ENCODE peak calls at places on chromosomes 7 and 10, in four cellular contexts. One of them, this sample, is unnamed. For H3K9me3 and H3K4me1, the result is how much of the 10 kb centered on the place peaks cover.

GRCh38 chr10:74988055-74988773 is 123.2 kb upstream of the SAMD8 start:
- DNase-seq in psoas muscle: no peak
- DNase-seq in adipocyte: peak
- DNase-seq in body of pancreas: no peak
- DNase-seq in this sample: no peak

GRCh38 chr7:50308301-50309129 is 4.0 kb downstream of the IKZF1 start:
- DNase-seq in psoas muscle: no peak
- DNase-seq in adipocyte: no peak
- DNase-seq in body of pancreas: no peak
- DNase-seq in this sample: no peak

GRCh38 chr7:151984612-151985011 is 28.4 kb downstream of the GALNTL5 start:
- DNase-seq in psoas muscle: no peak
- DNase-seq in body of pancreas: no peak
- DNase-seq in adipocyte: no peak
- DNase-seq in this sample: no peak

GRCh38 chr7:112180223-112180622 is 26.0 kb downstream of the DOCK4 start:
- DNase-seq in body of pancreas: no peak
- DNase-seq in psoas muscle: no peak
- DNase-seq in adipocyte: no peak
- DNase-seq in this sample: no peak

GRCh38 chr10:130804281-130804680 is 507.2 kb downstream of the TCERG1L start:
- DNase-seq in body of pancreas: no peak
- DNase-seq in psoas muscle: no peak
- DNase-seq in adipocyte: no peak
- DNase-seq in this sample: no peak

GRCh38 chr7:75968561-75969001 is 25.8 kb downstream of the TMEM120A start:
- DNase-seq in psoas muscle: peak
- DNase-seq in body of pancreas: no peak
- DNase-seq in adipocyte: no peak
- DNase-seq in this sample: peak

GRCh38 chr10:48903151-48903550 is 36.5 kb downstream of the LRRC18 start:
- DNase-seq in psoas muscle: no peak
- DNase-seq in body of pancreas: no peak
- DNase-seq in adipocyte: no peak
- DNase-seq in this sample: no peak

GRCh38 chr10:110725809-110726641 is 81.9 kb downstream of the RBM20 start:
- DNase-seq in psoas muscle: peak
- DNase-seq in body of pancreas: no peak
- DNase-seq in adipocyte: peak
- DNase-seq in this sample: no peak

GRCh38 chr10:8331387-8331786 is 276.9 kb downstream of the GATA3 start:
- DNase-seq in psoas muscle: no peak
- DNase-seq in adipocyte: no peak
- DNase-seq in body of pancreas: no peak
- DNase-seq in this sample: no peak

GRCh38 chr7:129657363-129657762 is 45.8 kb downstream of the NRF1 start:
- DNase-seq in psoas muscle: no peak
- DNase-seq in body of pancreas: no peak
- DNase-seq in adipocyte: no peak
- DNase-seq in this sample: no peak

GRCh38 chr10:72802291-72803118 is 91.0 kb upstream of the OIT3 start:
- DNase-seq in body of pancreas: no peak
- DNase-seq in adipocyte: peak
- DNase-seq in psoas muscle: no peak
- DNase-seq in this sample: no peak

GRCh38 chr10:130215076-130215917 is 79.1 kb downstream of the GLRX3 start:
- DNase-seq in psoas muscle: no peak
- DNase-seq in body of pancreas: no peak
- DNase-seq in adipocyte: no peak
- DNase-seq in this sample: no peak

GRCh38 chr7:67696878-67697277 is 700.2 kb downstream of the TYW1 start:
- DNase-seq in body of pancreas: no peak
- DNase-seq in psoas muscle: no peak
- DNase-seq in adipocyte: no peak
- DNase-seq in this sample: no peak

GRCh38 chr10:59284111-59284975 is 78.0 kb downstream of the FAM13C start:
- DNase-seq in psoas muscle: no peak
- DNase-seq in adipocyte: no peak
- DNase-seq in body of pancreas: no peak
- DNase-seq in this sample: no peak

GRCh38 chr7:141754939-141755338 is 9.0 kb upstream of the TAS2R3 start:
- DNase-seq in psoas muscle: no peak
- DNase-seq in body of pancreas: no peak
- DNase-seq in adipocyte: peak
- DNase-seq in this sample: no peak

GRCh38 chr10:93548376-93549071 is 17.9 kb upstream of the FFAR4 start:
- DNase-seq in adipocyte: peak
- DNase-seq in body of pancreas: no peak
- DNase-seq in psoas muscle: no peak
- DNase-seq in this sample: no peak

GRCh38 chr10:47196691-47197090 is 103.3 kb upstream of the GDF10 start:
- DNase-seq in psoas muscle: no peak
- DNase-seq in body of pancreas: no peak
- DNase-seq in adipocyte: no peak
- DNase-seq in this sample: no peak

GRCh38 chr10:5668429-5668828 is 2.0 kb upstream of the ASB13 start:
- DNase-seq in body of pancreas: no peak
- DNase-seq in psoas muscle: no peak
- DNase-seq in adipocyte: no peak
- DNase-seq in this sample: peak

GRCh38 chr10:72016608-72017310 is 52.6 kb downstream of the CHST3 start:
- DNase-seq in psoas muscle: peak
- DNase-seq in body of pancreas: no peak
- DNase-seq in adipocyte: no peak
- DNase-seq in this sample: no peak

GRCh38 chr10:113225364-113225763 is 275.3 kb downstream of the TCF7L2 start:
- DNase-seq in psoas muscle: no peak
- DNase-seq in body of pancreas: no peak
- DNase-seq in adipocyte: no peak
- DNase-seq in this sample: no peak

GRCh38 chr10:75853085-75853484 is 421.7 kb downstream of the LRMDA start:
- DNase-seq in body of pancreas: no peak
- DNase-seq in psoas muscle: no peak
- DNase-seq in adipocyte: peak
- DNase-seq in this sample: no peak

DNA sequence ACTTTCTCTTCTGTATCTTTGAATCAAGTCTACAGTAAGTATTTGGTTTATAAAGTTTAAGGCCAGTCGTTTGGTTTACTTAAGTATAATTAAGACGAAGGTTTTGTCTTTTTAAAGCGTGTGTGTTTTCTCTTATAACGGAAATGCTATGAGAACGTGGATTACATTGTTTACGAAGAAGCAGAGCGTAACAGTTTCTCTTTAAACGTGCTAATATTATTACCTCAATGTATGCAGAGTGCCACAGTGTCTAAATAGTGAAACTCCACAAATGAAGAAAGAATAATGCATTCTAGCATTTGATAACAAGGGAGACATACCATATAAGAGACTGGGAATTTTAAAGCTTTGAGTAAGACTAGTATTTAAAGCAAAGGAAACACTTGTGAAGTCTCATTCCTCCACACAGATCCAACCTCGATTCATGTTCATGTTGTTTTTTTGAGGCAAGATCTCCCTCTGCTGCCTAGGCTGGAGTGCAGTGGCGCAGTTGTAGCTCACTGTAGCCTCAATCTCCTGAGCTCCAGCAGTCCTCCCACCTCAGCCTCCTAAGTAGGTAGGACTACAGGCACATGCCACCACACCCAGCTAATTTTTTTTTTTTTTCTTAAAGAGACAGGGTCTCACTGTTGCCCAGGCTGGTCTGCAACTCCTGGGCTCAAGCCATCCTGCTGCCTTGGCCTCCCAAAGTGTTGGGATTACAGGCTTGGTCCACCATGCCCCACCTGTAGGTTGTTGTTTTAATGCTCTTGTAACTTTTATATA is 75.1 kb downstream of the ANKRD61 start:
- DNase-seq in body of pancreas: peak
- DNase-seq in adipocyte: peak
- DNase-seq in psoas muscle: no peak
- DNase-seq in this sample: peak
- H3K9me3 ChIP-seq in body of pancreas: under half
- H3K9me3 ChIP-seq in adipocyte: under half
- H3K9me3 ChIP-seq in psoas muscle: under half
- H3K9me3 ChIP-seq in this sample: under half

DNA sequence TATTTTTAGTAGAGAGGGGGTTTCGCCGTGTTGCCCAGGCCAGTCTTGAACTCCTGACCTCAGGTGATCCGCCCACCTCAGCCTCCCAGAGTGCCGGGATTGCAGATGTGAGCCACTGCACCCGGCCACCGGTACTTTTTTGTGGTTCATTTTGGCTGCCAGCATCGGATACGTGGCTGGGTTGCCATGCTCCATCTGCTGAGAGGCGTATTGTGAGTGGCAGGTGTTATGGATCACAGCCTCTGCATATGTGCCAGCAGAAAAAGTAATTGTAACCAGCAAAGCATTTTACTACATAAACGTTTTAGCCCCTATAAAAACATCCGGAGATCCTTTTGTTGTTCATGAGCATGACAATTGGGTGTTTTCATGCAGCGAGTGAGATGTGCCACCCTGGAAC is 7.1 kb downstream of the FOXK1 start:
- DNase-seq in body of pancreas: no peak
- DNase-seq in adipocyte: no peak
- DNase-seq in psoas muscle: no peak
- DNase-seq in this sample: no peak
- H3K4me1 ChIP-seq in body of pancreas: under half
- H3K4me1 ChIP-seq in adipocyte: under half
- H3K4me1 ChIP-seq in psoas muscle: half or more
- H3K4me1 ChIP-seq in this sample: under half

GRCh38 chr7:42935861-42936260 is 3.7 kb downstream of the MRPL32 start:
- DNase-seq in psoas muscle: no peak
- DNase-seq in adipocyte: no peak
- DNase-seq in body of pancreas: no peak
- DNase-seq in this sample: no peak
- H3K4me3 ChIP-seq in psoas muscle: no peak
- H3K4me3 ChIP-seq in adipocyte: no peak
- H3K4me3 ChIP-seq in body of pancreas: no peak
- H3K4me3 ChIP-seq in this sample: no peak

GRCh38 chr10:99002392-99002791 is 233.3 kb downstream of the HPSE2 start:
- DNase-seq in adipocyte: no peak
- DNase-seq in psoas muscle: no peak
- DNase-seq in body of pancreas: no peak
- DNase-seq in this sample: no peak

GRCh38 chr10:99008106-99008505 is 227.5 kb downstream of the HPSE2 start:
- DNase-seq in adipocyte: no peak
- DNase-seq in body of pancreas: no peak
- DNase-seq in psoas muscle: no peak
- DNase-seq in this sample: no peak

GRCh38 chr10:99005254-99005653 is 230.4 kb downstream of the HPSE2 start:
- DNase-seq in psoas muscle: no peak
- DNase-seq in adipocyte: no peak
- DNase-seq in body of pancreas: no peak
- DNase-seq in this sample: no peak

GRCh38 chr10:99004738-99005137 is 230.9 kb downstream of the HPSE2 start:
- DNase-seq in body of pancreas: no peak
- DNase-seq in psoas muscle: no peak
- DNase-seq in adipocyte: no peak
- DNase-seq in this sample: no peak

GRCh38 chr10:99007457-99007856 is 228.2 kb downstream of the HPSE2 start:
- DNase-seq in body of pancreas: no peak
- DNase-seq in psoas muscle: no peak
- DNase-seq in adipocyte: no peak
- DNase-seq in this sample: no peak
- H3K9me3 ChIP-seq in body of pancreas: under half
- H3K9me3 ChIP-seq in psoas muscle: under half
- H3K9me3 ChIP-seq in adipocyte: under half
- H3K9me3 ChIP-seq in this sample: under half

DNA sequence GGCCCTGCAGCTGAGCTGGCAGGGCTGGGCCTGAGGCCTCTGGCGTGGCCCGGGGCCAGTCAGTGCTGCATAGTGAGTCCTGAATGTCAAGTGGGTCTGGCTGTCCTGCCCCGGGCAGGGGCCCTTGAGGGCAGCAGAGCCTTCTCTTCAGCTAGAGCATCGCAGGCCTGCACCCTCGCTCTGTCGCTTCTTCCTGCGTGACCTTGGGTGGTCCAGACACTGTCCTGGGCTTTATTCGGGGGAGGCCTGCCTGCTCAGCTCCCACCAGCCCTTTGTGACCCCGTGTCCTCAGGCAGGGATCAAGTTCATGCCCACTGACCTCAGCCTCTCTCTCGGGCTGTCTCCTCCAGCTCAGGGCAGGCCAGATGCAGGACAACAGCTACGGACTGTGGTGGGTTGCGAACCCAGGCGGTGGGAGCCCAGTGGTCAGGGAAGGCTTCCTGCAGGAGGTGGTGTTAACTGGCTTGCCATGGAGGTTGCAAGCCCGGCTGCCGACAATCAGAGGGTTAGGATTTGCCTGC is 3.4 kb downstream of the TTYH3 start:
- DNase-seq in psoas muscle: no peak
- DNase-seq in adipocyte: no peak
- DNase-seq in body of pancreas: no peak
- DNase-seq in this sample: no peak
- H3K4me1 ChIP-seq in psoas muscle: under half
- H3K4me1 ChIP-seq in adipocyte: half or more
- H3K4me1 ChIP-seq in body of pancreas: half or more
- H3K4me1 ChIP-seq in this sample: under half

GRCh38 chr10:98264378-98265065 is 3.5 kb downstream of the LOXL4 start:
- DNase-seq in psoas muscle: no peak
- DNase-seq in body of pancreas: no peak
- DNase-seq in adipocyte: no peak
- DNase-seq in this sample: no peak

GRCh38 chr10:98267069-98267893 is 713 bp downstream of the LOXL4 start:
- DNase-seq in body of pancreas: no peak
- DNase-seq in adipocyte: peak
- DNase-seq in psoas muscle: no peak
- DNase-seq in this sample: no peak

GRCh38 chr10:98265403-98266378 is 2.3 kb downstream of the LOXL4 start:
- DNase-seq in body of pancreas: no peak
- DNase-seq in psoas muscle: no peak
- DNase-seq in adipocyte: no peak
- DNase-seq in this sample: no peak

GRCh38 chr10:98267894-98268693 is at the start of gene LOXL4:
- DNase-seq in body of pancreas: no peak
- DNase-seq in psoas muscle: peak
- DNase-seq in adipocyte: peak
- DNase-seq in this sample: no peak

DNA sequence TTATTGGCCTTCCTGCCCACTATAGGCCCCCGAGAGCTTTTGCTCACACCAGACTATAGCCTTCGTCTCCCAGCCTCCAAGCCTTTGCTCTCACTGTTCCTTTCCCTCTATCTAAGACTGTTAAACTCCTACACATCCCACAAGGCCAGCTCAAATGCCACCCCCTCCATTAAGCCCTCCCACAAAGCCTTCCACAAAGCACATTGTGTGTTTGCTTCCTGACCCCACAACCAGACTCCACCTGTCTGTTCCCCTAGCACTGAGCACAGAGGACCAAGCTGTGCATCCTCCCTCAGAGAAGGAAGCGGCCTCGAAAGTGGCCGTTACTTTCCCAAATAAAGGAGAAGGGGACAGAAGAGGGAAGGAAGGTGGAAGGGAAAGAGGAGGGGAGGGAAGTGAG is 1.3 kb downstream of the LOXL4 start:
- DNase-seq in psoas muscle: no peak
- DNase-seq in adipocyte: no peak
- DNase-seq in body of pancreas: no peak
- DNase-seq in this sample: no peak
- H3K4me3 ChIP-seq in psoas muscle: peak
- H3K4me3 ChIP-seq in adipocyte: no peak
- H3K4me3 ChIP-seq in body of pancreas: no peak
- H3K4me3 ChIP-seq in this sample: no peak